ENCODE peak calls at places on chromosomes 5 and 9, in eight cellular contexts. E is psoas muscle; C is mesendoderm; X is spleen; K is neuronal stem cell; M is A549; D is tibial artery; U is naive thymus-derived CD4-positive, alpha-beta T cell. N is an unnamed sample.

GRCh38 chr9:127360829-127361228 is 36.1 kb upstream of the SLC2A8 start:
- DNase-seq in K (no peak), E (no peak), X (no peak), M (peak; percentile 40), C (peak; percentile 89), U (no peak), D (no peak), N (no peak)

GRCh38 chr5:178247481-178248456 is 15.2 kb upstream of the PHYKPL start:
- DNase-seq in E (no peak), M (no peak), C (no peak), D (no peak), X (no peak), K (no peak), U (no peak), N (no peak)

GRCh38 chr5:73544429-73545402 is 20.7 kb downstream of the ANKRA2 start:
- DNase-seq in C (no peak), U (no peak), M (no peak), K (no peak), D (no peak), E (no peak), X (no peak), N (no peak)

GRCh38 chr9:134955801-134956200 is 38.1 kb upstream of the FCN1 start:
- DNase-seq in X (no peak), M (no peak), D (peak; percentile 51), C (no peak), K (no peak), U (no peak), E (peak; percentile 41), N (peak; percentile 40)

GRCh38 chr9:99592834-99593584 is 228.7 kb upstream of the NR4A3 start:
- DNase-seq in X (no peak), M (no peak), D (no peak), E (no peak), K (no peak), U (no peak), C (no peak), N (no peak)

GRCh38 chr5:80220268-80220897 is 35.5 kb downstream of the SERINC5 start:
- DNase-seq in D (no peak), M (no peak), C (peak; percentile 31), X (no peak), E (no peak), K (no peak), U (no peak), N (no peak)

GRCh38 chr9:121780641-121781040 is 129.2 kb downstream of the DAB2IP start:
- DNase-seq in U (no peak), M (no peak), K (no peak), D (peak; percentile 60), C (no peak), E (no peak), X (no peak), N (no peak)

GRCh38 chr5:82356808-82357671 is 78.9 kb upstream of the RPS23 start:
- DNase-seq in M (peak; percentile 32), C (peak; percentile 81), K (no peak), U (peak; percentile 26), X (no peak), D (peak; percentile 86), E (peak; percentile 76), N (peak; percentile 89)

GRCh38 chr5:59769041-59769360 is 124.5 kb downstream of the PDE4D start:
- DNase-seq in X (no peak), M (no peak), C (no peak), K (no peak), E (no peak), U (no peak), D (no peak), N (no peak)

GRCh38 chr5:109580225-109580624 is 109.5 kb upstream of the MAN2A1 start:
- DNase-seq in M (no peak), X (no peak), U (no peak), C (peak; percentile 28), K (no peak), D (no peak), E (no peak), N (no peak)

GRCh38 chr9:7105095-7105494 is 347.3 kb downstream of the KDM4C start:
- DNase-seq in X (no peak), K (no peak), C (no peak), U (no peak), D (no peak), M (no peak), E (no peak), N (no peak)

GRCh38 chr5:30113542-30113941 is 1079.9 kb upstream of the CDH6 start:
- DNase-seq in U (no peak), C (no peak), D (no peak), X (no peak), M (no peak), E (no peak), K (no peak), N (no peak)

GRCh38 chr5:154654484-154655375 is 100.4 kb upstream of the LARP1 start:
- DNase-seq in K (no peak), X (no peak), C (no peak), E (no peak), D (no peak), U (no peak), M (no peak), N (no peak)

GRCh38 chr5:142012186-142012785 is 541 bp downstream of the GNPDA1 start:
- DNase-seq in C (peak; percentile 84), X (peak; percentile 83), E (peak; percentile 67), D (peak; percentile 85), K (no peak), U (peak; percentile 25), M (peak; percentile 46), N (peak; percentile 74)

GRCh38 chr5:109708813-109709212 is 19.1 kb downstream of the MAN2A1 start:
- DNase-seq in E (no peak), C (no peak), D (no peak), M (no peak), K (no peak), U (no peak), X (no peak), N (no peak)

GRCh38 chr9:128912270-128912853 is 8.4 kb upstream of the PHYHD1 start:
- DNase-seq in C (peak; percentile 92), E (no peak), K (no peak), M (peak; percentile 97), X (no peak), U (no peak), D (no peak), N (no peak)

GRCh38 chr9:122200960-122201635 is 27.7 kb downstream of the LHX6 start:
- DNase-seq in M (no peak), K (no peak), C (no peak), D (no peak), X (peak; percentile 66), U (no peak), E (peak; percentile 74), N (no peak)

GRCh38 chr9:136990233-136990911 is 1.9 kb upstream of the PAXX start:
- DNase-seq in E (no peak), X (no peak), C (no peak), M (no peak), K (no peak), D (no peak), U (no peak), N (no peak)

GRCh38 chr5:135114759-135115158 is 80.7 kb upstream of the PITX1 start:
- DNase-seq in M (no peak), U (no peak), K (no peak), C (no peak), X (peak; percentile 49), E (no peak), D (no peak), N (no peak)

GRCh38 chr9:134940236-134941208 is 22.8 kb upstream of the FCN1 start:
- DNase-seq in U (no peak), C (no peak), E (peak; percentile 30), X (peak; percentile 53), K (no peak), D (no peak), M (no peak), N (no peak)

GRCh38 chr9:68522954-68523353 is 17.7 kb downstream of the TMEM252 start:
- DNase-seq in D (no peak), K (no peak), X (no peak), U (no peak), M (no peak), E (no peak), C (peak; percentile 4), N (no peak)
- H3K27ac ChIP-seq in D (no peak overlapping the region), K (no peak overlapping the region), X (peak overlapping the region; percentile 78), U (no peak overlapping the region), M (no peak overlapping the region), E (no peak overlapping the region), C (no peak overlapping the region), N (no peak overlapping the region)

GRCh38 chr5:179321206-179321987 is 23.9 kb downstream of the ADAMTS2 start:
- DNase-seq in M (no peak), D (peak; percentile 58), U (no peak), C (no peak), X (peak; percentile 64), K (no peak), E (peak; percentile 17), N (peak; percentile 40)
- H3K4me1 ChIP-seq in M (no peaks in the 10 kb centered on the region), D (peaks cover 20% of the 10 kb centered on the region), U (no peaks in the 10 kb centered on the region), C (no peaks in the 10 kb centered on the region), X (peaks cover 24% of the 10 kb centered on the region), K (peaks cover 31% of the 10 kb centered on the region), E (no peaks in the 10 kb centered on the region), N (peaks cover 2% of the 10 kb centered on the region)

GRCh38 chr5:54696931-54697330 is 179.4 kb downstream of the SNX18 start:
- DNase-seq in D (no peak), K (no peak), M (no peak), X (no peak), U (no peak), C (no peak), E (no peak), N (no peak)
- H3K27ac ChIP-seq in D (peak overlapping the region; percentile 57), K (no peak overlapping the region), M (no peak overlapping the region), X (peak overlapping the region; percentile 39), U (no peak overlapping the region), C (no peak overlapping the region), E (no peak overlapping the region), N (peak overlapping the region; percentile 56)

DNA sequence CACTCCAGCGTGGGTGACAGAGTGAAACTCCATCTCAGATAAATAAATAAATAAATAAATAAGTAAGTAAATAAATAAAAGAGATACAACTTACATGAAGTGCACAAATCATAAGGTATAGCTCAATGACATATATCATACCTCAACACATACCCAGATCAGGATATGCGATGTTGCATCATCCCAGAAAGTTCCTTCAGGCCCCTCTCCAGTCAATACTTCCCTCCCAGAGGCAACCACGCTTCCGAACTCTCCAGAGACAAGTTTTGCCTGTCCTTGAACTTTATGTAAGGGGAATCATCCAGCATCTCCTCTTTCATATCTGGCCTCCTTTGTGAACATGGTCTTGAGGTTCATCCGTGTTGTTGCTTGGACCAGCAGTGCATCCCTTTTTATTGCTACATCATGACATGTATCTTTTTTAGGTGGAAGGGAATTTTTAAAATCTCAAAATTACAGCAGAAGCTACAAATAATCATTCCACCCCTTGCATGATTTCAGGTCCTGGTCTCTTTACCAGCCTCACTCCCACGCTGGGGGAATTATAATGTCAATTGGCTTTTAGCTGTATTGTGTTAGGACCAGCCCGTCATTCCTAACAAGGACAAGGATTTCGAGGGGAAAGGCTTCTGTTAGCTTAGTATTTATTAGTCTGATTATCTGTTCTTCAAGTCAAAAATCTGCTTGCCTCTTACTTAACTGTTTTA is 32.9 kb upstream of the AOPEP start:
- DNase-seq in D (no peak), E (no peak), X (no peak), C (no peak), U (no peak), M (no peak), K (no peak), N (no peak)
- H3K4me1 ChIP-seq in D (no peaks in the 10 kb centered on the region), E (no peaks in the 10 kb centered on the region), X (no peaks in the 10 kb centered on the region), C (peaks cover 12% of the 10 kb centered on the region), U (no peaks in the 10 kb centered on the region), M (peaks cover 27% of the 10 kb centered on the region), K (peaks cover 17% of the 10 kb centered on the region), N (no peaks in the 10 kb centered on the region)

GRCh38 chr5:172952034-172952511 is 7.2 kb upstream of the RPL26L1 start:
- DNase-seq in U (no peak), E (no peak), X (no peak), C (peak; percentile 42), D (no peak), K (no peak), M (no peak), N (no peak)
- H3K27ac ChIP-seq in U (no peak overlapping the region), E (no peak overlapping the region), X (peak overlapping the region; percentile 44), C (no peak overlapping the region), D (peak overlapping the region; percentile 30), K (no peak overlapping the region), M (peak overlapping the region; percentile 94), N (no peak overlapping the region)